ENCODE peak calls at places on chromosome 1, in ten cellular contexts. L, Q, Y, I, Z, C, X, G, M and R are unnamed samples.

GRCh38 chr1:232212248-232212647 is 417.7 kb downstream of the SIPA1L2 start:
- DNase-seq in M (no peak), G (no peak), C (no peak), Q (no peak), Z (no peak), X (no peak), L (no peak), Y (no peak), I (no peak), R (no peak)

GRCh38 chr1:54582566-54583306 is 34.7 kb downstream of the ACOT11 start:
- DNase-seq in M (no peak), X (no peak), Z (no peak), L (no peak), I (no peak), G (no peak), Q (no peak), C (no peak), Y (peak), R (no peak)

GRCh38 chr1:172180886-172181285 is 239.6 kb upstream of the C1orf105 start:
- DNase-seq in I (no peak), Y (no peak), L (no peak), Q (peak), Z (peak), G (no peak), X (no peak), M (peak), C (peak), R (peak)

GRCh38 chr1:245390975-245391374 is 236.2 kb downstream of the KIF26B start:
- DNase-seq in Q (no peak), L (no peak), Y (no peak), C (no peak), M (no peak), I (no peak), G (no peak), Z (no peak), X (no peak), R (no peak)

GRCh38 chr1:96206451-96206850 is 515.1 kb upstream of the PTBP2 start:
- DNase-seq in Q (no peak), Y (no peak), X (no peak), Z (no peak), I (no peak), M (peak), L (no peak), G (no peak), C (no peak), R (no peak)

GRCh38 chr1:12477936-12478611 is 139.9 kb downstream of the DHRS3 start:
- DNase-seq in M (no peak), G (peak), I (no peak), C (peak), X (peak), Q (peak), L (peak), Y (peak), Z (no peak), R (peak)

GRCh38 chr1:10685196-10685850 is 111.1 kb downstream of the CASZ1 start:
- DNase-seq in X (no peak), M (no peak), G (no peak), Q (no peak), Z (no peak), L (no peak), Y (no peak), I (no peak), C (no peak), R (no peak)

GRCh38 chr1:2378441-2378851 is 12.9 kb downstream of the MORN1 start:
- DNase-seq in M (no peak), Z (no peak), I (no peak), Y (no peak), X (no peak), Q (no peak), L (no peak), G (no peak), C (no peak), R (peak)

GRCh38 chr1:245322673-245323072 is 167.9 kb downstream of the KIF26B start:
- DNase-seq in Z (no peak), I (no peak), C (no peak), L (no peak), X (no peak), Q (no peak), G (no peak), Y (no peak), M (no peak), R (no peak)

GRCh38 chr1:31405578-31406245 is 7.3 kb upstream of the SERINC2 start:
- DNase-seq in G (no peak), I (no peak), X (no peak), Y (no peak), Z (no peak), C (no peak), L (no peak), M (no peak), Q (no peak), R (no peak)

GRCh38 chr1:40078512-40079333 is 18.3 kb downstream of the PPT1 start:
- DNase-seq in L (peak), Y (peak), Z (peak), I (peak), M (peak), Q (no peak), G (peak), X (no peak), C (peak), R (no peak)

GRCh38 chr1:8217011-8217711 is 100.8 kb upstream of the SLC45A1 start:
- DNase-seq in Z (no peak), I (no peak), X (no peak), M (no peak), G (no peak), L (no peak), Q (no peak), C (peak), Y (no peak), R (peak)

GRCh38 chr1:56302878-56303277 is 276.5 kb downstream of the PLPP3 start:
- DNase-seq in Y (no peak), Z (no peak), G (no peak), Q (no peak), X (no peak), I (no peak), L (no peak), C (peak), M (no peak), R (no peak)

GRCh38 chr1:207890136-207890738 is 20.7 kb downstream of the CD34 start:
- DNase-seq in X (peak), L (no peak), Z (peak), I (no peak), C (peak), G (no peak), M (peak), Q (peak), Y (no peak), R (peak)

GRCh38 chr1:220776725-220777326 is 9.9 kb upstream of the MTARC1 start:
- DNase-seq in X (no peak), G (peak), M (peak), C (peak), I (peak), Y (peak), Z (peak), L (peak), Q (peak), R (peak)

GRCh38 chr1:161718559-161719324 is 2.6 kb upstream of the FCRLB start:
- DNase-seq in Y (no peak), G (no peak), Z (peak), L (no peak), Q (no peak), M (no peak), C (no peak), X (no peak), I (no peak), R (no peak)

GRCh38 chr1:67336157-67336556 is 28.5 kb downstream of the IL12RB2 start:
- DNase-seq in M (no peak), Q (no peak), G (no peak), Y (no peak), Z (no peak), L (no peak), C (no peak), I (no peak), X (no peak), R (no peak)

GRCh38 chr1:208010487-208011079 is 99.7 kb upstream of the CD34 start:
- DNase-seq in M (no peak), C (no peak), G (no peak), X (no peak), L (no peak), Q (no peak), Y (no peak), Z (no peak), I (no peak), R (no peak)

GRCh38 chr1:25523512-25523911 is 19.9 kb upstream of the LDLRAP1 start:
- DNase-seq in Q (no peak), X (no peak), G (no peak), C (peak), L (no peak), Z (no peak), Y (no peak), I (no peak), M (no peak), R (no peak)